ENCODE peak calls at places on chromosomes 16 and 17, in four cellular contexts. Q, J, R and E are unnamed samples.

GRCh38 chr16:49859139-49859947 is 3.4 kb upstream of the ZNF423 start:
- DNase-seq in Q (peak), J (no peak), R (peak), E (no peak)

GRCh38 chr17:36743130-36743529 is 141.7 kb downstream of the MRM1 start:
- DNase-seq in R (no peak), J (no peak), Q (no peak), E (no peak)

GRCh38 chr17:40445769-40446468 is 2.7 kb downstream of the IGFBP4 start:
- DNase-seq in Q (no peak), R (no peak), J (no peak), E (no peak)

GRCh38 chr17:39740357-39741111 is 2.8 kb downstream of the GRB7 start:
- DNase-seq in Q (no peak), R (no peak), J (no peak), E (no peak)

GRCh38 chr16:75189638-75190245 is 17.2 kb downstream of the CTRB2 start:
- DNase-seq in R (peak), J (no peak), Q (no peak), E (no peak)

GRCh38 chr16:649646-650045 is 481 bp downstream of the WDR90 start:
- DNase-seq in R (no peak), Q (no peak), J (no peak), E (no peak)

GRCh38 chr16:25390761-25391160 is 133.1 kb upstream of the ZKSCAN2 start:
- DNase-seq in Q (no peak), R (no peak), J (no peak), E (no peak)

GRCh38 chr16:15034266-15035162 is 21.4 kb downstream of the NTAN1 start:
- DNase-seq in J (no peak), Q (no peak), R (no peak), E (no peak)

GRCh38 chr17:57606111-57606875 is 138.8 kb downstream of the CCDC182 start:
- DNase-seq in J (no peak), Q (no peak), R (no peak), E (no peak)

GRCh38 chr17:13947499-13947898 is 121.8 kb upstream of the COX10 start:
- DNase-seq in J (no peak), R (no peak), Q (no peak), E (no peak)

GRCh38 chr17:13939222-13939621 is 130.1 kb upstream of the COX10 start:
- DNase-seq in R (no peak), Q (no peak), J (no peak), E (no peak)

GRCh38 chr17:13941781-13942180 is 127.5 kb upstream of the COX10 start:
- DNase-seq in J (no peak), R (no peak), Q (no peak), E (no peak)

GRCh38 chr17:13940858-13941665 is 128.2 kb upstream of the COX10 start:
- DNase-seq in Q (no peak), R (no peak), J (no peak), E (no peak)

DNA sequence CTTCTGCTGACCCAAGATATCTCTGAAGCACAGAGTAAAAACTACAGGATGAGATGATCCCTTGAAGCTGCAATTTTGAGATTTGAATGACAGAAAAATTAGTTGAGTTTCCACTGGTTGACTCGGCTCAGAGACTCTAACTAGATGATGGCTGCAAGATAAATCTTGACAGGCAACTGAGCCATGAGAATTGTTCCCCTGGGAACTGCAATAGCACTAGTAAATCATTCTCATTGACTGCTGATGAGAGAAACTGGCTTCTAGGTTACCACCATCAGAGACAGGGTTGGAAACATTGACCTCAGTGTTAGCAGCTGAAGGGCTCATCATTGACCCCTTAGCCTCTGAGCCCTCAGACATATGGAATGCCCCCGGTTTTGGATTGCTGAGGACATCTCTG is 125.4 kb upstream of the COX10 start:
- DNase-seq in Q (no peak), J (no peak), R (no peak), E (no peak)
- TF ChIP-seq CTCF in Q (no peak), J (no peak), R (no peak), E (no peak)

GRCh38 chr16:80058236-80058635 is 457.7 kb upstream of the MAF start:
- DNase-seq in Q (peak), R (peak), J (no peak), E (no peak)
- TF ChIP-seq CTCF in Q (no peak), R (no peak), J (no peak), E (no peak)

DNA sequence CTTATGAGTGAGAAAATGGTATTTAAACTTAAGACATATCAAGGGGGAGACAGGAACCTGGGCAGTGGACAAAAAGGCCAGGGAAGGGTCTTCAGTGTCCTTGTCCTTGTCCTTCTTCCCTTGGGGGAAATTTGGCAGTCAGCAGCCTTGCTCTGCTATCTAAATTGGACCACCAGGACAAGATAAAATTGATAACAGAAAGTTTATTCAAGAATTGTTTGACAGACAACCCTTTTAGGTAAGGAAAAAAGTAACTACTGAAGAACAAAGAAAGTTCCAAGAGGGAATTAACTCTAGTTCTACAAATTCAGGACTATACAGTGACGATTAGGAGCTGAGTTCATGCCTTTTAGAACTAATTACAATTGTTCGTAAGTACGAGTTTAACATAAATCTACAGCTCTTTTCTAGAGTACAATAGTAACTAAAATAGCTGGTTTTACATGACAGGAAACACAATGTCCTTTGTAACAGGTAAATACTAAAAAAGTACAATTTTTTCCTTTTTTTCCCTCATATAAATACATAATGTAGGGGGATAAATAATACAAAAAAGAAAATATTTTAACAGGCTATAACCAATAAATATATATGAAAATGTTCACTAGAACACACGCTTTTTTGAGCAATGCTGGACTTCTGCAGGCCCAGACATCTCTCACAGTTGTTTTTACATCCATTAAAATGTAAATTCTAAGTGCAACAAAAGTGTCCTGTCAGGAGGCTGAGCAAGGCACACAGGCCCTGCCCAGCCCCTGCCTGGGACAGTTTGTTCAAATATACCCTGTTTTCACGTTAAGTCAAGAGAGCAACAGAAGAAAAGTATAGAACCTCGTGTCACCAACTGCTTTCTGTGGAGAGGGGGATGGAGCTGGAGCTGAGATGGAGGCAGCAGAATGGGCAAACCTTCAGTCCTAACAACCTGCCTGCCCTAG is 4.0 kb upstream of the HOXB2 start:
- DNase-seq in Q (no peak), R (no peak), J (no peak), E (no peak)
- TF ChIP-seq CTCF in Q (no peak), R (no peak), J (no peak), E (no peak)

GRCh38 chr16:85573045-85573695 is 40.0 kb upstream of the GSE1 start:
- DNase-seq in J (no peak), Q (no peak), R (no peak), E (no peak)

GRCh38 chr16:85575910-85576309 is 37.2 kb upstream of the GSE1 start:
- DNase-seq in Q (no peak), J (no peak), R (no peak), E (no peak)

GRCh38 chr16:85571813-85572619 is 41.1 kb upstream of the GSE1 start:
- DNase-seq in Q (no peak), J (no peak), R (no peak), E (no peak)

GRCh38 chr16:85574672-85575475 is 38.2 kb upstream of the GSE1 start:
- DNase-seq in J (no peak), Q (no peak), R (no peak), E (no peak)

DNA sequence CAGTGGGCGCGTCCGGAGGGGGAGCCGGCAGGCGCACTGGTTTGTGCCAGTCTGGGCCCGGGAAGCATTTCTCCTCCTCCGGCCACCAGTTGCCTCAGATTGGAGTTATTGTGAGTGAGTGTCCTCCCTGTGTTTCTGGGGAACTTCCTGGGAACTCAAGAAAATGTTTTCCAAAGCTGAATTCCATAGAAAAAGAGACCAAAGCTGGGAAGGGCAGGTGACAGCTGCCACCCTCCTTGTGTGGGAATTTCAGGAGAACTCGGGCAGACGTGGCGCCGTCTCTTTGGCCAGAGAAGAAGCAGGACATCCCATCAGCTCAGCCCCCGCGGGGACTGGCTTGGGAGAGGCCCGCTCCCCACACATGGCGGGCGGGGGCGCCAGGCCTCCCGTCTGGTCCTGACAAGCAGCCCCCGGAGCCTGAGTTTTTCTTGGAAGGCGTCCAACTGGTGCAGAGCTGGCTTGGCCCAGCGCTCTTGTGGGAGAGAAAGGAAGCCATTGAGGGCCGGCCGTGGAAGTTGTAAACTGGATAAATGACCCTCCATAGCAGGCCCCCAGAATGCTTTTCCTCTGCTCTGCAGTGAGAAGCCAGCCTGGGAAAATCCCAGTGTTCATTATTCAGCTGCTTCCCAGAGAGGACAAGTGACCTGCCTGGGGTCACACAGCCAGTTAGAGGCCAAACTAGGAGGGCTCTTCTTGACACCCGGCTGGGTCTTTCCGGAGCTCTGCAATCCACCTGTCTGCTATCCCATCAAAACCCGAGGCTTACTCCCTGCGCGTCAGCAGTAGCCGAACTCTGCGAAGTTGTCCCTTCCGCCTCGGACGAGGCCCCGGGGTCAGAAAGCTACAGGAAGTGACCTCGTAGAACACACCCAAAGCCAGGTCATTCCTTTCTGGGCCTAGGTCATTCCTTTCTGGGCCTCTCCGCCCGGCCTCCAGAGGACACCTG is 39.2 kb upstream of the GSE1 start:
- DNase-seq in J (no peak), Q (peak), R (no peak), E (no peak)
- TF ChIP-seq CTCF in J (no peak), Q (no peak), R (no peak), E (no peak)

DNA sequence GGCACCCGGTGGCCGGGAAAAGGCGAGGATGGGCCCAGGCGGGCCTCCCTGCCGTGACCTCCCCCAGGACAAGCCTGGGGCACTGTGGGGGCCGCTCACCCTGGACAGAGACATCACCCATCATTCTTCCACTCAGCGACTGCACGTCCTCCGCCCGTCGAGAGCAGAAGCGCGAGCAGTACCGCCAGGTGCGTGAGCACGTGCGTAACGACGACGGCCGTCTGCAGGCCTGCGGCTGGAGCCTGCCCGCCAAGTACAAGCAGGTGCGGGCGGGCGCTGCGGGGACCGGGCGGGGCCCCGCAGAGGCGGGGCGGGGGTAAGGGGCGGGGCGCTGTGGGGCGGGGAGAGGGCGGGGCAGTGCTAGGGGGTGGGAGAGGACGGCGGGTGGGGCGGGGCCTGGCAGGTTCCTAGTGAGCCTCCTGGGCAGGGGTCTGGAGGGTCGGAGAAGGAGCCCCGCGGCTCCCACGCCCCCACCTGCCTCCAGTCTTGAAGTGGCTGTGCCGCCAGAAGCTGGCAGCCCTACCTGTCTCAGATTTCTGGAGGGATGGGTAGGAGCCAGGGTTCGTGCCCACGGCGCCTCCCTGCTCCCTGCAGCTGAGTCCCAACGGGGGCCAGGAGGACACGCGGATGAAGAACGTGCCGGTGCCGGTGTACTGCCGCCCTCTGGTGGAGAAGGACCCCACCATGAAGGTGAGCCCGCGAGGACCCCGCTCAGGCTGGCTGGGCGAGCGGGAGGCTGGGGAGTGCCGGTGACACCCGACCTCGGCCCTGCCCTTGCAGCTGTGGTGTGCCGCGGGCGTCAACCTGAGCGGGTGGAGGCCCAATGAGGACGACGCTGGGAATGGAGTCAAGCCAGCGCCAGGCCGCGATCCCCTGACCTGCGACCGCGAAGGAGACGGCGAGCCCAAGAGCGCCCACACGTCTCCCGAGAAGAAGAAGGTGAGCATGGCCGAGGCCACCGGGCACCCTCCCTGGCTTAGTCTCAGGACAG is 7.5 kb downstream of the NME3 start:
- DNase-seq in J (no peak), Q (no peak), R (no peak), E (no peak)
- TF ChIP-seq CTCF in J (peak), Q (no peak), R (no peak), E (peak)

GRCh38 chr17:82384730-82385429 is 13.3 kb downstream of the UTS2R start:
- DNase-seq in Q (peak), R (no peak), J (no peak), E (no peak)
- TF ChIP-seq CTCF in Q (no peak), R (peak), J (no peak), E (no peak)